ENCODE peak calls at places on chromosomes 7 and 10, in eight cellular contexts. T is right atrium auricular region, V is ascending aorta, O is transverse colon, G is heart right ventricle, P is Panc1, N is fibroblast of mammary gland, E is brain microvascular endothelial cell. K is an unnamed sample.
A peak's percentile ranks its signal among the peaks of the same experiment; 100 is the strongest.

GRCh38 chr7:151342102-151342646 is 562 bp downstream of the NUB1 start:
- DNase-seq in T (no peak), V (no peak), O (no peak), G (no peak), P (no peak), N (peak; percentile 15), E (no peak), K (no peak)

GRCh38 chr10:17029581-17030271 is 99.9 kb downstream of the CUBN start:
- DNase-seq in T (peak; percentile 89), V (peak; percentile 84), O (peak; percentile 66), G (peak; percentile 86), P (no peak), N (peak; percentile 90), E (peak; percentile 93), K (peak; percentile 57)

GRCh38 chr7:28988818-28989595 is 30.9 kb upstream of the TRIL start:
- DNase-seq in T (peak; percentile 74), V (peak; percentile 81), O (peak; percentile 21), G (no peak), P (no peak), N (peak; percentile 98), E (peak; percentile 77), K (no peak)

GRCh38 chr7:82472966-82473365 is 29.4 kb upstream of the CACNA2D1 start:
- DNase-seq in T (no peak), V (no peak), O (no peak), G (no peak), P (no peak), N (peak; percentile 11), E (no peak), K (no peak)

GRCh38 chr7:130996841-130997231 is 262.8 kb upstream of the KLF14 start:
- DNase-seq in T (no peak), V (no peak), O (peak; percentile 81), G (no peak), P (peak; percentile 48), N (peak; percentile 32), E (peak; percentile 34), K (no peak)

GRCh38 chr10:79188154-79188763 is 119.5 kb downstream of the ZMIZ1 start:
- DNase-seq in T (no peak), V (no peak), O (peak; percentile 41), G (no peak), P (no peak), N (no peak), E (no peak), K (no peak)

GRCh38 chr7:39749717-39750116 is 126.3 kb downstream of the RALA start:
- DNase-seq in T (no peak), V (no peak), O (no peak), G (no peak), P (no peak), N (no peak), E (no peak), K (no peak)

GRCh38 chr7:20561466-20561865 is 54.0 kb upstream of the ABCB5 start:
- DNase-seq in T (no peak), V (no peak), O (no peak), G (no peak), P (no peak), N (no peak), E (no peak), K (no peak)

GRCh38 chr10:125549656-125550055 is 133.3 kb downstream of the TEX36 start:
- DNase-seq in T (no peak), V (no peak), O (no peak), G (no peak), P (no peak), N (no peak), E (no peak), K (no peak)

GRCh38 chr10:123945506-123945905 is 53.9 kb upstream of the CPXM2 start:
- DNase-seq in T (no peak), V (no peak), O (no peak), G (no peak), P (no peak), N (peak; percentile 76), E (peak; percentile 35), K (no peak)

GRCh38 chr10:49070701-49071100 is 44.6 kb downstream of the VSTM4 start:
- DNase-seq in T (no peak), V (no peak), O (no peak), G (no peak), P (no peak), N (no peak), E (no peak), K (no peak)

GRCh38 chr7:99447943-99448342 is 9.2 kb downstream of the CPSF4 start:
- DNase-seq in T (no peak), V (no peak), O (no peak), G (no peak), P (no peak), N (no peak), E (no peak), K (no peak)

GRCh38 chr10:62373995-62374861 is at the start of gene ZNF365:
- DNase-seq in T (no peak), V (peak; percentile 77), O (no peak), G (peak; percentile 25), P (no peak), N (peak; percentile 49), E (peak; percentile 18), K (peak; percentile 74)

GRCh38 chr7:98777051-98777450 is 92.8 kb downstream of the TMEM130 start:
- DNase-seq in T (no peak), V (no peak), O (no peak), G (no peak), P (no peak), N (no peak), E (no peak), K (no peak)

GRCh38 chr7:21192662-21193061 is 235.2 kb upstream of the SP4 start:
- DNase-seq in T (no peak), V (no peak), O (no peak), G (no peak), P (no peak), N (no peak), E (no peak), K (no peak)

GRCh38 chr10:127034790-127035189 is 129.6 kb downstream of the DOCK1 start:
- DNase-seq in T (no peak), V (no peak), O (no peak), G (no peak), P (no peak), N (no peak), E (no peak), K (no peak)

GRCh38 chr7:158657189-158657746 is 47.3 kb downstream of the NCAPG2 start:
- DNase-seq in T (no peak), V (no peak), O (no peak), G (no peak), P (no peak), N (no peak), E (no peak), K (no peak)

GRCh38 chr7:96131525-96131924 is 190.4 kb downstream of the SLC25A13 start:
- DNase-seq in T (no peak), V (no peak), O (no peak), G (no peak), P (no peak), N (no peak), E (no peak), K (no peak)

GRCh38 chr10:132399117-132400035 is 2.4 kb downstream of the PWWP2B start:
- DNase-seq in T (no peak), V (no peak), O (peak; percentile 80), G (no peak), P (no peak), N (no peak), E (no peak), K (no peak)

DNA sequence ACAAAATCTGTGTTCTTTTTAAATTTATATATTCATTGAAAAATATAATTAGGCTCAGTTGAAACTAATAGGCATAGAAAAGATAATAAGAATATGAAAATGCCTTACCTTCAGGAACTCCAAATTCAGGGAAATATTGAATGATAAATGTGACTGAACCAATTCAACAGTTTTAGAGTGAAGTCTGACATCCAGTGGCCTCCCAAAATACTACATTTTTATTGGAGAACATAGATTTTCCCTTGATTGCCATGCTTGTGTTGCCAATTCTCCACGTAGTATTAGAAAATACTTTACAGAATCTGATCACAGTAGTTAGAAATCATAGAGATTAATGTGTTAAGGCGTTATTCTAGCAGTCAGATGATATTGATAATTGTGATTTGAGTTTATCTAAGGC is 1246.7 kb downstream of the GATA3 start:
- DNase-seq in T (no peak), V (no peak), O (no peak), G (no peak), P (no peak), N (peak; percentile 38), E (no peak), K (no peak)
- TF ChIP-seq CTCF in T (no peak), V (no peak), O (no peak), G (no peak), P (peak; percentile 18), N (peak; percentile 49), E (peak; percentile 25), K (peak; percentile 53)

DNA sequence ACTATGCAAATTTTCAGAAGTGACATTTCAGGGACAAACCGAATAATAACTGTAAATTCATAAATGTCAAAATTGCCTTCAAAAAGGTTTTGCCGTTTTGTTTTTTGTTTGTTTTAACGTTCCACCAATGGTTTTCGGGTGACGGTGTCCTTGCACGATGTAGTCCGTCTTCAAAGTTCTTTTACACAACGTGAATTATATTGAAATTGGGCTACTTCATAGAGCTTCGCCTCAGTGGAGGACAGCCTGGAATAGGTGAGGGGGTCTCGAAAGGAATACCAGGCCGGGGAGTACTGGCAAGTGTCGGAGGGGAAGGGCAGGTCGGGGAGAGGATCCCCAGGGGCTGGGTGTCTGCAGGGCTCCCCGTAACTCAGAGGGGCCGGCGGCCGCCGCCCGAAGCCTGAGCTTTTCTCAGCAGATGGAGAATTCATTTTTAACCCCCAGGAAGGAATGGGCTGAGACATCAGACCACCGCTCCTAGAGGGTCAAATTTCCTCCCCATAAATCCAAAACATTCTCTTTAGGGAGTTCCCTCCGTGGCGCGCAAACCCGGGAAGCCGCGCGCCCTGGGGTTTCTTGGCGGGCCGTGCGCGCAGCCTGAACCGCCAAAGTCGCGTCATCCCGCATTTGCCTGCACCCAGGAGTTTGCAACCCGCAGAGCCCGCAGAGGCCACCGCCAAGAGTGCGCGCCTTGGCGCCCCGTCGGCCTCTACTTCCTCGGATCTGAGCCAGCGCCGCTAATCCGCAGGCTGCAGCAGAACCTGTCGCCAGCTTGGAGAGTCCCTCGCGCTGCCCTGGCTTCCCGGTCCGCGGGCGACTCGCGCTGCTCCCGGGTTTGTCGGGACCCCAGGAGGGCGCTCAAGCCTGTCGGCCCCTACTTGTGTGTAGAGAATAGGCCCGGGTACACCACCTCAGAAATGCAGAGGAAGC is 17.3 kb upstream of the EVX1 start:
- DNase-seq in T (no peak), V (peak; percentile 48), O (no peak), G (no peak), P (no peak), N (no peak), E (no peak), K (no peak)
- H3K4me3 ChIP-seq in T (no peak overlapping the region), V (no peak overlapping the region), O (no peak overlapping the region), G (no peak overlapping the region), P (peak overlapping the region; percentile 6), N (no peak overlapping the region), E (no peak overlapping the region), K (no peak overlapping the region)

GRCh38 chr7:155358066-155358947 is 60.6 kb downstream of the INSIG1 start:
- DNase-seq in T (no peak), V (no peak), O (no peak), G (no peak), P (no peak), N (no peak), E (no peak), K (peak; percentile 29)
- TF ChIP-seq CTCF in T (no peak), V (no peak), O (no peak), G (no peak), P (no peak), N (no peak), E (no peak), K (no peak)

DNA sequence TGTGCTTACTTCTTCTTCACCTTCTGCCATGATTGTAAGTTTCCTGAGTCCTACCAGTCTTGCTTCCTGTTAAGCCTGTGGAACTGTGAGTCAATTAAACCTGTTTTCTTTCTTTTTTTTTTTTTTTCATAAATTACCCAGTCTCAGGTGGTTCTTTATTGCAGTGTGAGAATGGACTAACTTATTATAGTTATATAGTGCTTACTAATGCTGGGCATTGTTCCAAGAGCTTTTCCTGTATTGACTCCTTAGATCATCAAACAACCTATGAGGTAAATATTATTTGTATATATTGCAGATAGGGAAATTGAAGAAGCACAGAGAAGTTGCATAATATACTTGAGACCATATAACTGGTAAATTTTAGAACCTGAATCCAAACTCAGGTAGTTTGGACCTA is 98.1 kb downstream of the MBL2 start:
- DNase-seq in T (no peak), V (no peak), O (no peak), G (no peak), P (no peak), N (no peak), E (no peak), K (no peak)
- H3K4me3 ChIP-seq in T (no peak overlapping the region), V (no peak overlapping the region), O (no peak overlapping the region), G (no peak overlapping the region), P (no peak overlapping the region), N (no peak overlapping the region), E (no peak overlapping the region), K (no peak overlapping the region)